ENCODE peak calls at places on chromosomes 6 and 20, in ten cellular contexts. X, U, Z, D, I, J, G, S, R and A are unnamed samples.

GRCh38 chr6:44508646-44509045 is 121.1 kb downstream of the CDC5L start:
- DNase-seq in X (no peak), U (no peak), Z (no peak), D (no peak), I (peak; percentile 16), J (no peak), G (peak; percentile 57), S (no peak), R (no peak), A (no peak)

GRCh38 chr20:39850236-39850635 is 838.8 kb downstream of the MAFB start:
- DNase-seq in X (no peak), U (no peak), Z (no peak), D (no peak), I (no peak), J (no peak), G (no peak), S (no peak), R (no peak), A (no peak)

GRCh38 chr20:10402938-10403593 is 31.0 kb downstream of the MKKS start:
- DNase-seq in X (no peak), U (no peak), Z (no peak), D (no peak), I (no peak), J (no peak), G (no peak), S (no peak), R (no peak), A (no peak)

GRCh38 chr20:56801991-56802740 is 173.1 kb downstream of the TFAP2C start:
- DNase-seq in X (no peak), U (no peak), Z (no peak), D (no peak), I (no peak), J (no peak), G (no peak), S (no peak), R (no peak), A (peak; percentile 19)

GRCh38 chr6:111342913-111343312 is 140.1 kb downstream of the REV3L start:
- DNase-seq in X (no peak), U (no peak), Z (no peak), D (no peak), I (no peak), J (no peak), G (no peak), S (no peak), R (no peak), A (no peak)

GRCh38 chr20:2470051-2470431 is 548 bp downstream of the SNRPB start:
- DNase-seq in X (peak; percentile 29), U (no peak), Z (peak; percentile 43), D (peak; percentile 75), I (peak; percentile 56), J (peak; percentile 29), G (peak; percentile 54), S (peak; percentile 40), R (peak; percentile 3), A (peak; percentile 49)

GRCh38 chr6:4906942-4907300 is 96.9 kb downstream of the RPP40 start:
- DNase-seq in X (no peak), U (no peak), Z (no peak), D (no peak), I (no peak), J (no peak), G (no peak), S (no peak), R (no peak), A (no peak)

GRCh38 chr6:16244869-16245451 is 6.6 kb downstream of the GMPR start:
- DNase-seq in X (no peak), U (peak; percentile 22), Z (no peak), D (no peak), I (no peak), J (no peak), G (peak; percentile 77), S (no peak), R (no peak), A (no peak)

GRCh38 chr20:16062661-16063591 is 510.3 kb downstream of the KIF16B start:
- DNase-seq in X (no peak), U (no peak), Z (no peak), D (no peak), I (no peak), J (no peak), G (peak; percentile 26), S (no peak), R (no peak), A (no peak)

GRCh38 chr6:117477988-117478852 is 4.3 kb upstream of the DCBLD1 start:
- DNase-seq in X (no peak), U (no peak), Z (no peak), D (no peak), I (no peak), J (no peak), G (no peak), S (no peak), R (no peak), A (no peak)

GRCh38 chr6:150753404-150754184 is 111.9 kb upstream of the MTHFD1L start:
- DNase-seq in X (no peak), U (no peak), Z (no peak), D (no peak), I (no peak), J (no peak), G (no peak), S (no peak), R (peak; percentile 59), A (no peak)

GRCh38 chr6:142702501-142703460 is 242.2 kb downstream of the HIVEP2 start:
- DNase-seq in X (no peak), U (no peak), Z (peak; percentile 40), D (no peak), I (no peak), J (no peak), G (peak; percentile 27), S (no peak), R (no peak), A (no peak)

GRCh38 chr6:3041606-3042005 is 26.7 kb upstream of the RIPK1 start:
- DNase-seq in X (no peak), U (no peak), Z (no peak), D (no peak), I (no peak), J (no peak), G (no peak), S (no peak), R (peak; percentile 67), A (no peak)

GRCh38 chr6:129679758-129680157 is 30.2 kb downstream of the ARHGAP18 start:
- DNase-seq in X (no peak), U (no peak), Z (no peak), D (no peak), I (peak; percentile 58), J (no peak), G (no peak), S (no peak), R (no peak), A (no peak)

GRCh38 chr20:46202758-46203509 is 84.8 kb downstream of the CD40 start:
- DNase-seq in X (no peak), U (no peak), Z (peak; percentile 56), D (no peak), I (peak; percentile 30), J (no peak), G (no peak), S (no peak), R (no peak), A (no peak)

GRCh38 chr6:106731144-106731842 is 101.9 kb downstream of the QRSL1 start:
- DNase-seq in X (no peak), U (no peak), Z (no peak), D (no peak), I (no peak), J (no peak), G (no peak), S (no peak), R (no peak), A (no peak)

GRCh38 chr6:161169690-161170089 is 104.2 kb downstream of the AGPAT4 start:
- DNase-seq in X (no peak), U (peak; percentile 39), Z (peak; percentile 38), D (no peak), I (peak; percentile 63), J (peak; percentile 45), G (peak; percentile 22), S (no peak), R (no peak), A (no peak)

GRCh38 chr6:21679761-21680265 is 86.3 kb downstream of the SOX4 start:
- DNase-seq in X (no peak), U (no peak), Z (no peak), D (no peak), I (peak; percentile 70), J (no peak), G (peak; percentile 73), S (no peak), R (no peak), A (no peak)

GRCh38 chr20:5073154-5074049 is 46.4 kb downstream of the PCNA start:
- DNase-seq in X (peak; percentile 71), U (peak; percentile 94), Z (peak; percentile 94), D (no peak), I (peak; percentile 88), J (no peak), G (peak; percentile 91), S (no peak), R (no peak), A (peak; percentile 55)

GRCh38 chr6:125262026-125263013 is 39.4 kb downstream of the HDDC2 start:
- DNase-seq in X (no peak), U (peak; percentile 74), Z (no peak), D (no peak), I (peak; percentile 39), J (no peak), G (no peak), S (no peak), R (no peak), A (peak; percentile 25)

GRCh38 chr6:18823782-18824386 is 436.7 kb downstream of the RNF144B start:
- DNase-seq in X (no peak), U (no peak), Z (no peak), D (peak; percentile 68), I (peak; percentile 26), J (no peak), G (peak; percentile 28), S (peak; percentile 56), R (no peak), A (no peak)

GRCh38 chr20:21705466-21706344 is at the start of gene PAX1:
- DNase-seq in X (no peak), U (peak; percentile 72), Z (no peak), D (peak; percentile 22), I (no peak), J (no peak), G (no peak), S (no peak), R (no peak), A (no peak)

GRCh38 chr20:17172826-17173420 is 53.9 kb upstream of the PCSK2 start:
- DNase-seq in X (no peak), U (no peak), Z (no peak), D (no peak), I (peak; percentile 54), J (no peak), G (no peak), S (no peak), R (no peak), A (no peak)

GRCh38 chr6:18464176-18464575 is 77.0 kb downstream of the RNF144B start:
- DNase-seq in X (no peak), U (no peak), Z (no peak), D (no peak), I (no peak), J (no peak), G (no peak), S (no peak), R (no peak), A (no peak)